ENCODE peak calls at places on chromosomes 11 and 22, in five cellular contexts. H, D, K, V and P are unnamed samples.

GRCh38 chr11:75576445-75577049 is 14.5 kb downstream of the SERPINH1 start:
- DNase-seq in V (no peak), H (no peak), K (peak; percentile 79), D (no peak), P (peak; percentile 88)

GRCh38 chr11:121048464-121049233 is 24.7 kb downstream of the TBCEL start:
- DNase-seq in K (peak; percentile 53), V (no peak), D (no peak), H (no peak), P (no peak)

GRCh38 chr11:1303973-1304372 is 5.5 kb downstream of the TOLLIP start:
- DNase-seq in V (peak; percentile 69), D (peak; percentile 82), K (peak; percentile 44), H (no peak), P (peak; percentile 75)

GRCh38 chr11:9784602-9785315 is 120.9 kb downstream of the SWAP70 start:
- DNase-seq in H (no peak), D (no peak), K (no peak), V (no peak), P (no peak)

GRCh38 chr11:1395773-1396374 is 6.1 kb downstream of the BRSK2 start:
- DNase-seq in V (no peak), H (no peak), K (no peak), D (no peak), P (no peak)

GRCh38 chr22:39275814-39276443 is 31.1 kb upstream of the PDGFB start:
- DNase-seq in V (peak; percentile 52), K (no peak), H (no peak), D (no peak), P (no peak)

GRCh38 chr11:70863988-70864387 is 388.4 kb downstream of the SHANK2 start:
- DNase-seq in D (no peak), H (no peak), K (no peak), V (no peak), P (no peak)

GRCh38 chr11:78645226-78646202 is 70.8 kb upstream of the NARS2 start:
- DNase-seq in K (peak; percentile 47), H (peak; percentile 42), D (no peak), V (peak; percentile 81), P (peak; percentile 73)

GRCh38 chr22:39220897-39221850 is 23.6 kb downstream of the PDGFB start:
- DNase-seq in D (peak; percentile 32), H (no peak), V (no peak), K (peak; percentile 25), P (peak; percentile 31)

GRCh38 chr22:23574371-23574811 is 5.7 kb downstream of the IGLL1 start:
- DNase-seq in D (no peak), K (no peak), V (no peak), H (no peak), P (peak; percentile 29)

GRCh38 chr11:19715373-19715772 is 2.7 kb downstream of the NAV2 start:
- DNase-seq in H (no peak), V (no peak), K (peak; percentile 95), D (no peak), P (no peak)

GRCh38 chr22:43483266-43483665 is 71.5 kb downstream of the MPPED1 start:
- DNase-seq in K (no peak), D (no peak), H (no peak), V (no peak), P (no peak)

GRCh38 chr11:78033040-78033439 is 10.0 kb upstream of the KCTD14 start:
- DNase-seq in V (no peak), D (no peak), H (no peak), K (no peak), P (no peak)

GRCh38 chr11:80632156-80632555 is 1191.3 kb upstream of the TENM4 start:
- DNase-seq in V (no peak), H (no peak), K (no peak), D (no peak), P (no peak)

DNA sequence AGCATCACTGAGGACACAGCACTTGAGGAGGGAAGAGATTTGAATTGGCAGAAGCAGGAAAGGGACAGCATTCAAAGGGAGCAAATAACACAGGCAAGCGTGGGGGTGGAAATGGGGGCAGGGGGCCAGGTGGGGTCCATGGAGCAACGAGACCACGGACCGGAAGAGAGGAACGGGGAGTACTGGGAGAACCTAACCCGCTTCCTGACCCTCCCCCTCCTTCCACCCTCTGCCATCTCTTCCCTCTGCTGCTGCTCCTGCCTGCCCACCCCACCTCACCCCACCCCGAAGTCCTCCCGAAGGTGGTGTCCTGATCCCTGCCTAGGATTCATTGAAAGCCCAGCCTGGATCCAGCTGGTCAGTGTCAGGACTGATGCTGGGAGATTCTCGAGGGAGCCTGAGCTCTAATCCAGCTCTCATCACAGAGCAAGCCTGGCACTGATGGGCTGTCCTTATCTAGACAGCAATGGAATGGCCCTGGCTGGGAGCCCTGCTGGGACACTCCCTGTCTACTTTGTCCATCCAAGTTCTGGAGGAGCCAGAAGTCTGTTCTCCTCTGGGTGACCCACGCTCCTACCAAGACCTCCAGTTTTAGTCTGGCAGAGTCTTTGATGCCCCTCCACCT is 105.0 kb downstream of the TRIM29 start:
- DNase-seq in K (no peak), D (no peak), H (no peak), V (no peak), P (no peak)
- H3K4me1 ChIP-seq in K (no peaks in the 10 kb centered on the region), D (no peaks in the 10 kb centered on the region), H (no peaks in the 10 kb centered on the region), V (no peaks in the 10 kb centered on the region), P (no peaks in the 10 kb centered on the region)

GRCh38 chr11:129191649-129192048 is 476 bp downstream of the ARHGAP32 start:
- DNase-seq in D (no peak), V (no peak), K (no peak), H (no peak), P (no peak)
- H3K27ac ChIP-seq in D (no peak overlapping the region), V (no peak overlapping the region), K (no peak overlapping the region), H (no peak overlapping the region), P (no peak overlapping the region)

GRCh38 chr22:19892249-19892879 is 37.7 kb upstream of the GNB1L start:
- DNase-seq in H (peak; percentile 67), K (peak; percentile 50), D (no peak), V (no peak), P (no peak)

GRCh38 chr22:19890502-19891349 is 36.1 kb upstream of the GNB1L start:
- DNase-seq in K (no peak), V (no peak), H (no peak), D (no peak), P (no peak)

GRCh38 chr22:19891350-19892248 is 36.9 kb upstream of the GNB1L start:
- DNase-seq in D (no peak), H (peak; percentile 94), V (no peak), K (peak; percentile 92), P (no peak)

GRCh38 chr22:19893363-19893762 is 38.7 kb upstream of the GNB1L start:
- DNase-seq in K (no peak), V (no peak), H (no peak), D (no peak), P (no peak)

GRCh38 chr22:19892925-19893324 is 38.3 kb upstream of the GNB1L start:
- DNase-seq in K (peak; percentile 23), H (no peak), V (no peak), D (no peak), P (no peak)
- H3K4me1 ChIP-seq in K (peaks cover 6% of the 10 kb centered on the region), H (peaks cover 64% of the 10 kb centered on the region), V (no peaks in the 10 kb centered on the region), D (no peaks in the 10 kb centered on the region), P (peaks cover 22% of the 10 kb centered on the region)

GRCh38 chr11:12915093-12915492 is 94.0 kb upstream of the RASSF10 start:
- DNase-seq in D (no peak), K (no peak), H (no peak), V (peak; percentile 20), P (no peak)
- H3K27ac ChIP-seq in D (peak overlapping the region; percentile 69), K (no peak overlapping the region), H (no peak overlapping the region), V (peak overlapping the region; percentile 64), P (no peak overlapping the region)

DNA sequence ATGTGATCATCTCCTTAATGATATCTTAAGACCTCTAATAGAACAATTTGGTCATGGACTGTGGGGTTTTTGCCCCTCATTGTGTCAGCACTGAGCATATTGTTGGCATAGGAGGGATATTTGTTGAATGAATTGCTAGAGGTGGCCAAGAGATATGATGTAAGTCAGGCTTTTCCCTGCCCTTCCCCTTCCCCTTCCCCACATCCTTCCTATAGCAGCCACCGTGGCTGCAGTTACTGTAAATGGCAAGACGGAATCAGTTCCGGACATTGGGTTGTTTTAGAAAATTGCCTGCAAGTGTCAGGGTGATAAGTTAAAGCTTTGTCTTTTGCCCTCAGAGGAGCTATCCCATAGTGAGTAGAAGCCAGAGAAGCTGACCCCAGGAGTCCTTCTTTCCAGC is 23.0 kb downstream of the LIMK2 start:
- DNase-seq in H (no peak), D (no peak), V (no peak), K (no peak), P (no peak)
- H3K4me1 ChIP-seq in H (peaks cover 18% of the 10 kb centered on the region), D (peaks cover 14% of the 10 kb centered on the region), V (peaks cover 15% of the 10 kb centered on the region), K (peaks cover 3% of the 10 kb centered on the region), P (peaks cover 58% of the 10 kb centered on the region)

GRCh38 chr11:123253909-123254308 is 58.9 kb upstream of the CLMP start:
- DNase-seq in D (no peak), V (no peak), K (peak; percentile 47), H (no peak), P (no peak)

GRCh38 chr11:123253223-123253622 is 58.2 kb upstream of the CLMP start:
- DNase-seq in K (no peak), V (no peak), H (no peak), D (no peak), P (no peak)

GRCh38 chr11:123251656-123252344 is 56.8 kb upstream of the CLMP start:
- DNase-seq in K (no peak), D (peak; percentile 89), H (no peak), V (peak; percentile 20), P (no peak)

GRCh38 chr11:123249354-123249753 is 54.3 kb upstream of the CLMP start:
- DNase-seq in D (no peak), K (peak; percentile 47), H (no peak), V (no peak), P (no peak)

DNA sequence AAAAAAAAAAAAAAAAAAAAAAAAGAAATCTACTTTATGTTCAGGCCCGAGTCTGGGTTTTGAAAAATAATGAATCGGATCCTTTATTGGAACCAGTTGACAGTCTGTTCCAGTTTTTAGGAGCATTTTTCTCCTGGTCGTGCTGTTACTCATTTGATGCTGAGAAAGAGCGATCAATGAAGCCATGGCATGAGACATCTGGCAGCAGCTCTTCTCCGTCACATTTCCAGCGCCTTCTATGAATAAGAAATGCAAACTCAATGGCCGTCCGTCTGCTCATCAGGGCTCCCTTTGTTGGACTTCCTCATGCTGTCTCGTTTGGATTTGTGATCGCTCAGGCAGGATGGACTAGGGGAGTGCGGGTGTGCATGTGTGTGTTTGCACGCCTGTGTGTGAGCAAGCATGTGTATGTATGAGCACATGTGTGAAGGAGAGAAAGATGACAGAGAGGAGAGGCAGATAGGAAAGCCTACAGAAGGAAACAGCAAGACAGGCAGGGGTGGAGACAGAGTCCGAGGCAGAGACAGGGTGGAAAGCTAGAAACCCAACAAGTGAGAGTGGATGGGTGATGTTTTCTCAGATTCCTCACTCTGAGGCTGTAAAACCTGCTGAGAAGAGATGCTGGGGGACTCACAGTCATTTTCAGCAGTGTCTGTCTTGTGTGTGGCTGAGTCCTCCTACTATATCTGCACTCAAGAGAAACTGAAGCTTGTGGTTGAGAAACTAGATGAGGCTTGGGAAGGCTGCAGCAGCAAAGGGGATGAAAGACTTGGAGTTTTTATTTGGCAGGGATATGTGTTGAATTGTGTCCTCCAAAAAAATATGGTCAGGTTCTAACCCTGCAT is 56.0 kb upstream of the CLMP start:
- DNase-seq in V (no peak), H (no peak), K (no peak), D (no peak), P (no peak)
- H3K27ac ChIP-seq in V (no peak overlapping the region), H (no peak overlapping the region), K (no peak overlapping the region), D (peak overlapping the region; percentile 56), P (no peak overlapping the region)

GRCh38 chr11:61958590-61958989 is 8.4 kb downstream of the BEST1 start:
- DNase-seq in H (no peak), V (no peak), K (no peak), D (no peak), P (no peak)
- H3K4me1 ChIP-seq in H (peaks cover 17% of the 10 kb centered on the region), V (peaks cover 40% of the 10 kb centered on the region), K (peaks cover 5% of the 10 kb centered on the region), D (peaks cover 40% of the 10 kb centered on the region), P (peaks cover 57% of the 10 kb centered on the region)